ENCODE peak calls at places on chromosomes 4 and X, in four cellular contexts. Q, N, J and Z are unnamed samples.

GRCh38 chrX:153597351-153597750 is 1.6 kb downstream of the CCNQ start:
- DNase-seq in Q (no peak), N (no peak), J (no peak), Z (no peak)

GRCh38 chr4:111074523-111075114 is 451.7 kb upstream of the PITX2 start:
- DNase-seq in Q (no peak), N (no peak), J (no peak), Z (no peak)

GRCh38 chr4:99723555-99724450 is 66.2 kb upstream of the C4orf54 start:
- DNase-seq in Q (peak), N (no peak), J (no peak), Z (no peak)

GRCh38 chr4:73929285-73929684 is 52.5 kb downstream of the PF4 start:
- DNase-seq in Q (no peak), N (no peak), J (no peak), Z (no peak)

GRCh38 chr4:56981795-56982201 is 3.1 kb downstream of the POLR2B start:
- DNase-seq in Q (no peak), N (no peak), J (no peak), Z (no peak)

GRCh38 chrX:66016905-66017658 is 22.8 kb downstream of the VSIG4 start:
- DNase-seq in Q (no peak), N (no peak), J (no peak), Z (peak)

GRCh38 chrX:107628662-107629532 is 587 bp downstream of the PRPS1 start:
- DNase-seq in Q (no peak), N (no peak), J (peak), Z (peak)

GRCh38 chr4:169160825-169161224 is 109.9 kb downstream of the SH3RF1 start:
- DNase-seq in Q (peak), N (no peak), J (no peak), Z (no peak)

GRCh38 chrX:8879750-8880149 is 78.6 kb upstream of the FAM9A start:
- DNase-seq in Q (no peak), N (no peak), J (no peak), Z (no peak)

GRCh38 chr4:139559095-139559490 is 3.1 kb upstream of the SETD7 start:
- DNase-seq in Q (no peak), N (no peak), J (no peak), Z (no peak)

GRCh38 chrX:133921764-133922389 is 63.5 kb downstream of the GPC3 start:
- DNase-seq in Q (peak), N (no peak), J (no peak), Z (no peak)

GRCh38 chr4:60724623-60725022 is 475.5 kb upstream of the ADGRL3 start:
- DNase-seq in Q (peak), N (no peak), J (no peak), Z (no peak)

GRCh38 chrX:96707829-96708228 is 23.2 kb downstream of the DIAPH2 start:
- DNase-seq in Q (no peak), N (no peak), J (no peak), Z (no peak)

GRCh38 chr4:684611-685010 is 4.3 kb downstream of the SLC49A3 start:
- DNase-seq in Q (no peak), N (no peak), J (no peak), Z (no peak)

GRCh38 chrX:23820235-23820782 is 37.3 kb downstream of the SAT1 start:
- DNase-seq in Q (no peak), N (no peak), J (no peak), Z (no peak)

GRCh38 chr4:166724369-166724768 is 509.9 kb downstream of the SPOCK3 start:
- DNase-seq in Q (no peak), N (no peak), J (no peak), Z (no peak)

GRCh38 chrX:153554519-153555167 is 37.2 kb downstream of the ATP2B3 start:
- DNase-seq in Q (peak), N (peak), J (peak), Z (peak)

GRCh38 chr4:185524888-185525863 is 10.1 kb downstream of the PDLIM3 start:
- DNase-seq in Q (no peak), N (no peak), J (no peak), Z (no peak)

GRCh38 chrX:20141281-20142220 is at the start of gene EIF1AX:
- DNase-seq in Q (peak), N (peak), J (peak), Z (peak)

GRCh38 chr4:180798016-180798574 is 1445.1 kb upstream of the TENM3 start:
- DNase-seq in Q (no peak), N (no peak), J (no peak), Z (no peak)

GRCh38 chr4:145420595-145421214 is 60.9 kb upstream of the SMAD1 start:
- DNase-seq in Q (no peak), N (no peak), J (no peak), Z (no peak)

GRCh38 chrX:142873214-142873613 is 152.5 kb upstream of the SPANXN4 start:
- DNase-seq in Q (no peak), N (no peak), J (no peak), Z (no peak)